ENCODE peak calls at places on chromosomes 16 and 17, in nine cellular contexts. K, E, G, I, V, J, L, F and T are unnamed samples.

GRCh38 chr16:56748826-56749225 is 18.9 kb downstream of the NUP93 start:
- DNase-seq in K (no peak), E (no peak), G (no peak), I (no peak), V (no peak), J (no peak), L (no peak), F (no peak), T (no peak)

GRCh38 chr17:29444589-29444988 is 54.4 kb downstream of the TAOK1 start:
- DNase-seq in K (no peak), E (peak; percentile 80), G (no peak), I (no peak), V (no peak), J (no peak), L (no peak), F (no peak), T (no peak)

GRCh38 chr17:5785867-5786509 is 201.7 kb upstream of the NLRP1 start:
- DNase-seq in K (no peak), E (peak; percentile 72), G (no peak), I (no peak), V (no peak), J (no peak), L (no peak), F (no peak), T (no peak)

GRCh38 chr16:69820926-69821541 is 58.9 kb downstream of the WWP2 start:
- DNase-seq in K (no peak), E (peak; percentile 81), G (no peak), I (peak; percentile 44), V (no peak), J (peak; percentile 73), L (peak; percentile 62), F (no peak), T (peak; percentile 33)

GRCh38 chr17:2392252-2393183 is 8.3 kb downstream of the MNT start:
- DNase-seq in K (peak; percentile 77), E (peak; percentile 99), G (peak; percentile 97), I (peak; percentile 95), V (peak; percentile 95), J (peak; percentile 97), L (peak; percentile 96), F (peak; percentile 82), T (peak; percentile 92)

GRCh38 chr17:37791434-37791833 is 46.6 kb upstream of the HNF1B start:
- DNase-seq in K (no peak), E (peak; percentile 40), G (no peak), I (peak; percentile 11), V (no peak), J (peak; percentile 19), L (peak; percentile 41), F (no peak), T (no peak)

GRCh38 chr16:57859331-57859730 is 57.0 kb upstream of the KIFC3 start:
- DNase-seq in K (peak; percentile 46), E (peak; percentile 22), G (no peak), I (no peak), V (no peak), J (no peak), L (no peak), F (no peak), T (no peak)

GRCh38 chr17:6392609-6393367 is 42.1 kb downstream of the AIPL1 start:
- DNase-seq in K (no peak), E (no peak), G (no peak), I (no peak), V (no peak), J (no peak), L (no peak), F (no peak), T (no peak)

GRCh38 chr17:12402963-12403622 is 262.6 kb upstream of the MYOCD start:
- DNase-seq in K (no peak), E (peak; percentile 32), G (no peak), I (no peak), V (no peak), J (no peak), L (no peak), F (no peak), T (no peak)

GRCh38 chr17:32875230-32875903 is 1.6 kb downstream of the MYO1D start:
- DNase-seq in K (no peak), E (no peak), G (no peak), I (no peak), V (no peak), J (no peak), L (no peak), F (no peak), T (no peak)

GRCh38 chr17:32877164-32877764 is 340 bp upstream of the MYO1D start:
- DNase-seq in K (peak; percentile 65), E (peak; percentile 97), G (peak; percentile 85), I (peak; percentile 91), V (peak; percentile 90), J (peak; percentile 98), L (peak; percentile 95), F (peak; percentile 37), T (peak; percentile 88)

GRCh38 chr17:32876414-32877163 is at the start of gene MYO1D:
- DNase-seq in K (peak; percentile 46), E (peak; percentile 61), G (peak; percentile 12), I (peak; percentile 77), V (peak; percentile 74), J (peak; percentile 73), L (peak; percentile 80), F (no peak), T (peak; percentile 70)

GRCh38 chr17:32878211-32878610 is 1.3 kb upstream of the MYO1D start:
- DNase-seq in K (no peak), E (peak; percentile 98), G (no peak), I (no peak), V (peak; percentile 72), J (no peak), L (peak; percentile 27), F (peak; percentile 53), T (peak; percentile 83)

GRCh38 chr17:32875904-32876413 is 965 bp downstream of the MYO1D start:
- DNase-seq in K (no peak), E (peak; percentile 59), G (no peak), I (no peak), V (no peak), J (no peak), L (no peak), F (no peak), T (no peak)
- H3K27me3 ChIP-seq in K (no peaks in the 10 kb centered on the region), E (no peaks in the 10 kb centered on the region), G (no peaks in the 10 kb centered on the region), I (no peaks in the 10 kb centered on the region), V (no peaks in the 10 kb centered on the region), J (no peaks in the 10 kb centered on the region), L (no peaks in the 10 kb centered on the region), F (no peaks in the 10 kb centered on the region), T (no peaks in the 10 kb centered on the region)

DNA sequence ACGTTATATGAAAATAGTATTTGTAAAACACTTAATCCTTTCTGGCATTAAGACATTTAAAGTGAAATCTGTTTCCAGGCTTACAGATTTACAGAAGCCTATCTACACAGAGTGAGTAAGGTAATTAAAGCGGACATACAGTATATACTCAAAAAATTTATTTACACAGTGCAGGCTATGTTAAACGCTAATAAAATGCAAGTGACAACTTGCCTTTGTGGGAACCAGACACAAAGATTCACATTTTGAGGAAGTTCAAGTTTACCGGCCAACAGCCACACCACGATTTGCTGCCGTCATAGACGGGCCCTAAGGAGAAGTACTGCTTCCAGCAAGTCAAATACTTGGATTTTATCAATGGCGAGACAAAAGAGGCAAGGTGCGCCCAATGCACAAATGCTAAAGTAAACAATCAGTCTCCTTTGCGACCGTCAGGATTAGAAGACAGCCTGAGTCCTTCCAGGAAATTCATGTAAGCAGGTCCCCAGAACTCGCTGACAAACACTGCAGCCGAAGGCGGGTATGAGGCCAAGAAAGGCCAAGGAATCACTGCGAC is 799 bp downstream of the VPS35 start:
- DNase-seq in K (no peak), E (no peak), G (peak; percentile 29), I (no peak), V (no peak), J (no peak), L (no peak), F (no peak), T (peak; percentile 51)
- H3K4me1 ChIP-seq in K (peaks cover 14% of the 10 kb centered on the region), E (peaks cover 29% of the 10 kb centered on the region), G (peaks cover 32% of the 10 kb centered on the region), I (peaks cover 31% of the 10 kb centered on the region), V (peaks cover 9% of the 10 kb centered on the region), J (peaks cover 18% of the 10 kb centered on the region), L (peaks cover 39% of the 10 kb centered on the region), F (peaks cover 32% of the 10 kb centered on the region), T (peaks cover 10% of the 10 kb centered on the region)

GRCh38 chr16:83808573-83809014 is 816 bp downstream of the HSBP1 start:
- DNase-seq in K (no peak), E (peak; percentile 31), G (no peak), I (no peak), V (no peak), J (peak; percentile 26), L (no peak), F (no peak), T (no peak)

GRCh38 chr16:83807710-83808572 is at the start of gene HSBP1:
- DNase-seq in K (peak; percentile 88), E (peak; percentile 98), G (peak; percentile 83), I (peak; percentile 93), V (peak; percentile 88), J (peak; percentile 97), L (peak; percentile 96), F (peak; percentile 79), T (peak; percentile 95)

GRCh38 chr16:83806036-83806435 is 1.7 kb upstream of the HSBP1 start:
- DNase-seq in K (no peak), E (no peak), G (no peak), I (no peak), V (no peak), J (no peak), L (no peak), F (no peak), T (no peak)

GRCh38 chr16:83806721-83807120 is 1.1 kb upstream of the HSBP1 start:
- DNase-seq in K (no peak), E (no peak), G (no peak), I (no peak), V (no peak), J (no peak), L (no peak), F (no peak), T (no peak)

GRCh38 chr16:83807327-83807709 is 460 bp upstream of the HSBP1 start:
- DNase-seq in K (no peak), E (no peak), G (no peak), I (no peak), V (no peak), J (no peak), L (no peak), F (no peak), T (peak; percentile 35)
- H3K4me3 ChIP-seq in K (peak overlapping the region; percentile 89), E (peak overlapping the region; percentile 98), G (peak overlapping the region; percentile 91), I (peak overlapping the region; percentile 85), V (peak overlapping the region; percentile 99), J (peak overlapping the region; percentile 90), L (no peak overlapping the region), F (peak overlapping the region; percentile 88), T (no peak overlapping the region)

DNA sequence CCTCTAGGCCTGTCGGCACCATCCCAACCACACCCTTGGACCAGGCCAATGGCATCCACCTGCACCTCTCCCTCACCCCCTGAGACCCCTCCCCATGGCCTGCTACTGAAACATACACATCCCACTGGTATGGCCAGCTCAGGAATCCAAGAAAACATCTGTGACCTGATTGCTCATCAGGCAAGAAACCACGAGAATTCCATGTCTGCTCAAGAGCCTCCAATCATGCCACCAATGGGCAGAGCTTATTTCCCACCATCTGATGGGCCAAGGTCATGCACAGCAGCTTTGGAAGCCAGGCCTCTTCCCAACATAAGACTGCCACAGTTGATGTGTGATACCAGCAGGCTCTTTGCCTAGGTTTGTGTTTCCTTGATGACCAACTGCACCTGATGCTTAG is 190.1 kb downstream of the C16orf78 start:
- DNase-seq in K (no peak), E (peak; percentile 18), G (no peak), I (no peak), V (no peak), J (no peak), L (no peak), F (no peak), T (no peak)
- H3K27me3 ChIP-seq in K (no peaks in the 10 kb centered on the region), E (no peaks in the 10 kb centered on the region), G (no peaks in the 10 kb centered on the region), I (no peaks in the 10 kb centered on the region), V (no peaks in the 10 kb centered on the region), J (no peaks in the 10 kb centered on the region), L (no peaks in the 10 kb centered on the region), F (no peaks in the 10 kb centered on the region), T (no peaks in the 10 kb centered on the region)

GRCh38 chr16:89359296-89360147 is 130.8 kb downstream of the ANKRD11 start:
- DNase-seq in K (no peak), E (peak; percentile 36), G (no peak), I (no peak), V (no peak), J (no peak), L (no peak), F (no peak), T (no peak)
- H3K4me1 ChIP-seq in K (peaks cover 22% of the 10 kb centered on the region), E (peaks cover 23% of the 10 kb centered on the region), G (peaks cover 90% of the 10 kb centered on the region), I (peaks cover 61% of the 10 kb centered on the region), V (peaks cover 40% of the 10 kb centered on the region), J (peaks cover 44% of the 10 kb centered on the region), L (peaks cover 78% of the 10 kb centered on the region), F (peaks cover 67% of the 10 kb centered on the region), T (peaks cover 44% of the 10 kb centered on the region)